ENCODE peak calls at places on chromosomes 11 and 22, in six cellular contexts. R, T, W, E, L and D are unnamed samples.

GRCh38 chr11:104841185-104841584 is 57.1 kb downstream of the CASP12 start:
- DNase-seq in R (no peak), T (no peak), W (no peak), E (no peak), L (no peak), D (no peak)

GRCh38 chr11:66820381-66820780 is 22.9 kb upstream of the RCE1 start:
- DNase-seq in R (no peak), T (no peak), W (no peak), E (no peak), L (no peak), D (no peak)

GRCh38 chr11:1458340-1459218 is 28.0 kb downstream of the MOB2 start:
- DNase-seq in R (no peak), T (peak), W (peak), E (no peak), L (peak), D (no peak)

GRCh38 chr11:9688716-9689511 is 25.0 kb downstream of the SWAP70 start:
- DNase-seq in R (no peak), T (peak), W (no peak), E (no peak), L (no peak), D (no peak)

GRCh38 chr22:25203082-25203481 is 3.4 kb downstream of the CRYBB3 start:
- DNase-seq in R (no peak), T (no peak), W (no peak), E (no peak), L (no peak), D (no peak)

GRCh38 chr11:17476317-17477083 is at the start of gene ABCC8:
- DNase-seq in R (no peak), T (peak), W (no peak), E (no peak), L (no peak), D (no peak)

GRCh38 chr11:14638561-14638960 is 5.0 kb upstream of the PDE3B start:
- DNase-seq in R (no peak), T (peak), W (no peak), E (no peak), L (no peak), D (no peak)

GRCh38 chr22:41030891-41031290 is 61.5 kb upstream of the EP300 start:
- DNase-seq in R (no peak), T (no peak), W (no peak), E (no peak), L (no peak), D (no peak)

GRCh38 chr11:8059030-8059429 is 22.0 kb upstream of the TUB start:
- DNase-seq in R (no peak), T (no peak), W (no peak), E (no peak), L (no peak), D (no peak)

GRCh38 chr11:128424867-128425285 is 162.5 kb downstream of the ETS1 start:
- DNase-seq in R (no peak), T (no peak), W (no peak), E (no peak), L (no peak), D (no peak)

GRCh38 chr22:36456459-36456835 is 25.0 kb downstream of the TXN2 start:
- DNase-seq in R (no peak), T (no peak), W (no peak), E (no peak), L (no peak), D (no peak)

GRCh38 chr22:20430641-20431519 is 6.7 kb downstream of the SCARF2 start:
- DNase-seq in R (peak), T (no peak), W (peak), E (peak), L (peak), D (no peak)

GRCh38 chr11:32400196-32400595 is 35.1 kb downstream of the WT1 start:
- DNase-seq in R (no peak), T (no peak), W (no peak), E (no peak), L (no peak), D (no peak)

GRCh38 chr11:20110908-20111669 is 49.2 kb downstream of the DBX1 start:
- DNase-seq in R (no peak), T (no peak), W (no peak), E (peak), L (no peak), D (no peak)

GRCh38 chr22:40578171-40578570 is 58.3 kb downstream of the MRTFA start:
- DNase-seq in R (no peak), T (no peak), W (no peak), E (peak), L (no peak), D (no peak)

GRCh38 chr11:62543680-62544444 is 2.7 kb downstream of the AHNAK start:
- DNase-seq in R (no peak), T (no peak), W (no peak), E (no peak), L (no peak), D (no peak)

GRCh38 chr11:19344661-19345518 is 104.1 kb upstream of the E2F8 start:
- DNase-seq in R (no peak), T (peak), W (peak), E (no peak), L (peak), D (no peak)

GRCh38 chr22:19874307-19875060 is 19.8 kb upstream of the GNB1L start:
- DNase-seq in R (peak), T (no peak), W (peak), E (peak), L (peak), D (peak)

GRCh38 chr11:86818466-86819282 is 18.3 kb downstream of the PRSS23 start:
- DNase-seq in R (no peak), T (no peak), W (no peak), E (no peak), L (no peak), D (no peak)

GRCh38 chr22:33922268-33922667 is 2.0 kb upstream of the LARGE1 start:
- DNase-seq in R (no peak), T (no peak), W (no peak), E (peak), L (peak), D (no peak)

GRCh38 chr11:92826136-92826535 is 143.3 kb upstream of the MTNR1B start:
- DNase-seq in R (no peak), T (no peak), W (no peak), E (no peak), L (no peak), D (no peak)

GRCh38 chr11:19116315-19116970 is 525 bp upstream of the ZDHHC13 start:
- DNase-seq in R (no peak), T (no peak), W (no peak), E (no peak), L (no peak), D (no peak)

GRCh38 chr11:35553831-35554230 is 28.4 kb upstream of the PAMR1 start:
- DNase-seq in R (no peak), T (no peak), W (no peak), E (no peak), L (no peak), D (no peak)

GRCh38 chr11:3824714-3825472 is 15.9 kb downstream of the RHOG start:
- DNase-seq in R (peak), T (peak), W (peak), E (peak), L (peak), D (no peak)

GRCh38 chr11:65562788-65563187 is 4.6 kb upstream of the LTBP3 start:
- DNase-seq in R (no peak), T (no peak), W (no peak), E (no peak), L (no peak), D (no peak)

GRCh38 chr11:64238999-64239398 is 1.9 kb upstream of the FKBP2 start:
- DNase-seq in R (no peak), T (no peak), W (no peak), E (no peak), L (no peak), D (no peak)

GRCh38 chr22:28600546-28601143 is 79.0 kb downstream of the TTC28 start:
- DNase-seq in R (no peak), T (no peak), W (no peak), E (no peak), L (no peak), D (no peak)

GRCh38 chr11:111836766-111837165 is 34.6 kb downstream of the ALG9 start:
- DNase-seq in R (no peak), T (no peak), W (no peak), E (no peak), L (no peak), D (no peak)

GRCh38 chr11:113554531-113554930 is 79.3 kb upstream of the DRD2 start:
- DNase-seq in R (no peak), T (no peak), W (no peak), E (no peak), L (no peak), D (no peak)

GRCh38 chr22:36565686-36566085 is 36.7 kb upstream of the EIF3D start:
- DNase-seq in R (no peak), T (no peak), W (no peak), E (no peak), L (no peak), D (no peak)

GRCh38 chr11:4565371-4565770 is 16.2 kb upstream of the OR52I2 start:
- DNase-seq in R (no peak), T (no peak), W (no peak), E (no peak), L (no peak), D (no peak)

GRCh38 chr11:89067264-89067663 is 1.5 kb upstream of the GRM5 start:
- DNase-seq in R (no peak), T (no peak), W (no peak), E (no peak), L (no peak), D (no peak)

GRCh38 chr11:29256580-29256979 is 760.2 kb downstream of the KCNA4 start:
- DNase-seq in R (no peak), T (no peak), W (no peak), E (no peak), L (no peak), D (no peak)

GRCh38 chr11:61851128-61851899 is 23.2 kb downstream of the FADS2 start:
- DNase-seq in R (no peak), T (peak), W (no peak), E (no peak), L (no peak), D (no peak)

GRCh38 chr11:75281469-75282095 is 41.0 kb downstream of the TPBGL start:
- DNase-seq in R (no peak), T (no peak), W (no peak), E (no peak), L (peak), D (no peak)

GRCh38 chr11:65016705-65017104 is 2.7 kb downstream of the ARL2 start:
- DNase-seq in R (no peak), T (no peak), W (no peak), E (no peak), L (no peak), D (no peak)

GRCh38 chr11:123509737-123510578 is 79.9 kb downstream of the GRAMD1B start:
- DNase-seq in R (no peak), T (peak), W (no peak), E (no peak), L (no peak), D (no peak)